ENCODE peak calls at places on chromosome 9, in ten cellular contexts. H is ELR, S is activated gamma-delta T cell treated with Interleukin-2 at 50 U/mL for 16 hours, V is T-helper 17 cell, O is nephron progenitor cell, F is NAMALWA, J is caudate nucleus, E is HFFc6, Y is SJSA1, A is Ammon's horn. Z is an unnamed sample.

GRCh38 chr9:3863114-3863528 is 337.3 kb upstream of the RFX3 start:
- DNase-seq in A (peak), O (no peak), J (no peak), F (no peak), H (peak), E (peak), S (no peak), V (no peak), Y (peak), Z (no peak)

GRCh38 chr9:117334101-117334500 is 80.8 kb downstream of the ASTN2 start:
- DNase-seq in H (no peak), Y (no peak), S (no peak), A (no peak), O (peak), E (no peak), F (no peak), V (no peak), J (no peak), Z (no peak)

GRCh38 chr9:91415290-91415689 is 8.3 kb downstream of the NFIL3 start:
- DNase-seq in E (no peak), H (no peak), S (no peak), Y (no peak), F (peak), O (no peak), A (no peak), V (no peak), J (no peak), Z (no peak)

GRCh38 chr9:135939351-135940265 is 21.6 kb downstream of the UBAC1 start:
- DNase-seq in H (no peak), Y (no peak), J (no peak), F (no peak), S (peak), V (no peak), A (no peak), E (no peak), O (no peak), Z (no peak)

GRCh38 chr9:75130621-75131020 is 42.3 kb downstream of the OSTF1 start:
- DNase-seq in A (no peak), O (no peak), H (no peak), E (peak), F (no peak), J (no peak), Y (no peak), S (no peak), V (no peak), Z (no peak)

GRCh38 chr9:8660383-8660782 is 860.8 kb upstream of the DMAC1 start:
- DNase-seq in J (no peak), F (peak), A (peak), O (no peak), Y (no peak), E (no peak), H (no peak), S (no peak), V (no peak), Z (peak)

GRCh38 chr9:87569008-87569908 is 71.6 kb downstream of the DAPK1 start:
- DNase-seq in H (no peak), S (no peak), Y (no peak), J (no peak), O (peak), A (no peak), E (no peak), V (no peak), F (no peak), Z (no peak)

GRCh38 chr9:136943291-136944093 is 1.0 kb downstream of the FBXW5 start:
- DNase-seq in E (peak), V (no peak), A (no peak), Y (no peak), O (peak), J (no peak), S (no peak), H (peak), F (peak), Z (no peak)

GRCh38 chr9:17871213-17871890 is 292.5 kb downstream of the SH3GL2 start:
- DNase-seq in J (no peak), Y (no peak), O (no peak), S (no peak), E (no peak), H (no peak), F (no peak), A (no peak), V (no peak), Z (no peak)

GRCh38 chr9:127262621-127263020 is 2.0 kb upstream of the GARNL3 start:
- DNase-seq in S (no peak), O (no peak), A (peak), E (no peak), F (no peak), V (no peak), J (peak), Y (no peak), H (no peak), Z (no peak)

GRCh38 chr9:124291801-124292396 is 34.1 kb downstream of the NEK6 start:
- DNase-seq in O (no peak), Y (peak), S (no peak), J (peak), A (peak), H (no peak), E (no peak), F (peak), V (no peak), Z (no peak)

GRCh38 chr9:23123048-23123632 is 676.5 kb downstream of the DMRTA1 start:
- DNase-seq in H (peak), F (peak), S (no peak), Y (no peak), A (peak), J (no peak), V (no peak), E (peak), O (peak), Z (peak)

GRCh38 chr9:76996700-76997099 is 22.8 kb upstream of the FOXB2 start:
- DNase-seq in S (no peak), A (peak), H (peak), F (peak), J (no peak), V (no peak), E (peak), Y (no peak), O (peak), Z (peak)

GRCh38 chr9:132631280-132631679 is 38.5 kb downstream of the DDX31 start:
- DNase-seq in F (no peak), V (no peak), J (no peak), H (peak), Y (peak), S (no peak), A (no peak), E (peak), O (no peak), Z (no peak)

GRCh38 chr9:22454021-22454420 is 7.4 kb downstream of the DMRTA1 start:
- DNase-seq in J (no peak), O (no peak), S (no peak), Y (no peak), A (no peak), F (no peak), E (no peak), V (no peak), H (peak), Z (no peak)

GRCh38 chr9:113542741-113543140 is 79.2 kb downstream of the RGS3 start:
- DNase-seq in S (no peak), E (no peak), O (no peak), Y (no peak), A (no peak), F (no peak), V (no peak), J (no peak), H (no peak), Z (no peak)

GRCh38 chr9:93949694-93950449 is 5.3 kb downstream of the BARX1 start:
- DNase-seq in F (no peak), V (no peak), A (no peak), E (no peak), J (no peak), Y (no peak), O (no peak), H (no peak), S (no peak), Z (no peak)

GRCh38 chr9:130870491-130871381 is 25.9 kb downstream of the QRFP start:
- DNase-seq in A (peak), H (no peak), S (no peak), V (no peak), E (no peak), F (no peak), O (no peak), J (no peak), Y (no peak), Z (no peak)

GRCh38 chr9:80134487-80134886 is 562.7 kb downstream of the TLE4 start:
- DNase-seq in V (no peak), F (no peak), A (no peak), S (no peak), O (no peak), H (no peak), Y (no peak), E (no peak), J (no peak), Z (no peak)

GRCh38 chr9:16768816-16769215 is 101.7 kb downstream of the BNC2 start:
- DNase-seq in S (no peak), H (no peak), E (no peak), O (no peak), J (no peak), V (no peak), A (no peak), F (no peak), Y (no peak), Z (no peak)

GRCh38 chr9:137127301-137128157 is 11.4 kb upstream of the GRIN1 start:
- DNase-seq in O (no peak), F (peak), Y (no peak), E (no peak), H (no peak), J (no peak), A (no peak), S (no peak), V (no peak), Z (peak)

GRCh38 chr9:136711751-136712689 is at the start of gene DIPK1B:
- DNase-seq in J (no peak), E (no peak), A (no peak), O (peak), S (no peak), Y (no peak), F (no peak), V (no peak), H (no peak), Z (no peak)

Z was measured in mucosa of descending colon.